ENCODE peak calls at places on chromosomes 12 and 14, in four cellular contexts. One of them, this sample, is unnamed.

GRCh38 chr14:60724080-60724618 is at the start of gene SIX4:
- DNase-seq in endodermal cell: peak; percentile 95
- DNase-seq in ureter: peak; percentile 80
- DNase-seq in activated CD4-positive, alpha-beta T cell treated with anti-CD3 and anti-CD28 coated beads for 36 hours: peak; percentile 47
- DNase-seq in this sample: peak; percentile 79

GRCh38 chr12:26863515-26863914 is 30.5 kb upstream of the ITPR2 start:
- DNase-seq in activated CD4-positive, alpha-beta T cell treated with anti-CD3 and anti-CD28 coated beads for 36 hours: peak; percentile 34
- DNase-seq in ureter: no peak
- DNase-seq in endodermal cell: no peak
- DNase-seq in this sample: no peak

GRCh38 chr12:93526786-93527428 is 45.6 kb upstream of the SOCS2 start:
- DNase-seq in activated CD4-positive, alpha-beta T cell treated with anti-CD3 and anti-CD28 coated beads for 36 hours: no peak
- DNase-seq in ureter: no peak
- DNase-seq in endodermal cell: peak; percentile 29
- DNase-seq in this sample: no peak

GRCh38 chr12:19316420-19316819 is 122.9 kb upstream of the AEBP2 start:
- DNase-seq in activated CD4-positive, alpha-beta T cell treated with anti-CD3 and anti-CD28 coated beads for 36 hours: peak; percentile 10
- DNase-seq in endodermal cell: no peak
- DNase-seq in ureter: no peak
- DNase-seq in this sample: no peak

GRCh38 chr14:61470261-61470953 is 149.0 kb downstream of the PRKCH start:
- DNase-seq in ureter: no peak
- DNase-seq in activated CD4-positive, alpha-beta T cell treated with anti-CD3 and anti-CD28 coated beads for 36 hours: no peak
- DNase-seq in endodermal cell: peak; percentile 60
- DNase-seq in this sample: no peak

GRCh38 chr12:131896080-131896810 is 1.8 kb downstream of the ULK1 start:
- DNase-seq in activated CD4-positive, alpha-beta T cell treated with anti-CD3 and anti-CD28 coated beads for 36 hours: peak; percentile 84
- DNase-seq in ureter: peak; percentile 90
- DNase-seq in endodermal cell: peak; percentile 99
- DNase-seq in this sample: peak; percentile 96

GRCh38 chr12:41932470-41932991 is 212.1 kb downstream of the GXYLT1 start:
- DNase-seq in ureter: peak; percentile 59
- DNase-seq in endodermal cell: peak; percentile 89
- DNase-seq in activated CD4-positive, alpha-beta T cell treated with anti-CD3 and anti-CD28 coated beads for 36 hours: peak; percentile 29
- DNase-seq in this sample: peak; percentile 93

GRCh38 chr14:95522116-95522515 is 5.7 kb upstream of the SYNE3 start:
- DNase-seq in endodermal cell: no peak
- DNase-seq in activated CD4-positive, alpha-beta T cell treated with anti-CD3 and anti-CD28 coated beads for 36 hours: no peak
- DNase-seq in ureter: no peak
- DNase-seq in this sample: no peak

GRCh38 chr12:107522692-107523477 is 162.7 kb upstream of the PWP1 start:
- DNase-seq in activated CD4-positive, alpha-beta T cell treated with anti-CD3 and anti-CD28 coated beads for 36 hours: no peak
- DNase-seq in endodermal cell: peak; percentile 88
- DNase-seq in ureter: no peak
- DNase-seq in this sample: no peak

GRCh38 chr12:60752589-60752988 is 1156.8 kb downstream of the SLC16A7 start:
- DNase-seq in endodermal cell: no peak
- DNase-seq in activated CD4-positive, alpha-beta T cell treated with anti-CD3 and anti-CD28 coated beads for 36 hours: no peak
- DNase-seq in ureter: no peak
- DNase-seq in this sample: no peak

GRCh38 chr14:104426771-104427125 is 152.8 kb upstream of the C14orf180 start:
- DNase-seq in ureter: no peak
- DNase-seq in activated CD4-positive, alpha-beta T cell treated with anti-CD3 and anti-CD28 coated beads for 36 hours: no peak
- DNase-seq in endodermal cell: peak; percentile 35
- DNase-seq in this sample: no peak

GRCh38 chr12:64222011-64222765 is at the start of gene KICS2:
- DNase-seq in endodermal cell: peak; percentile 98
- DNase-seq in activated CD4-positive, alpha-beta T cell treated with anti-CD3 and anti-CD28 coated beads for 36 hours: peak; percentile 95
- DNase-seq in ureter: peak; percentile 94
- DNase-seq in this sample: peak; percentile 97

GRCh38 chr12:53070901-53071492 is 8.2 kb downstream of the SPRYD3 start:
- DNase-seq in activated CD4-positive, alpha-beta T cell treated with anti-CD3 and anti-CD28 coated beads for 36 hours: no peak
- DNase-seq in ureter: no peak
- DNase-seq in endodermal cell: peak; percentile 77
- DNase-seq in this sample: peak; percentile 74

GRCh38 chr14:88384653-88385205 is 728 bp upstream of the SPATA7 start:
- DNase-seq in ureter: no peak
- DNase-seq in endodermal cell: no peak
- DNase-seq in activated CD4-positive, alpha-beta T cell treated with anti-CD3 and anti-CD28 coated beads for 36 hours: no peak
- DNase-seq in this sample: no peak

GRCh38 chr12:89117448-89118034 is 234.8 kb downstream of the DUSP6 start:
- DNase-seq in activated CD4-positive, alpha-beta T cell treated with anti-CD3 and anti-CD28 coated beads for 36 hours: no peak
- DNase-seq in endodermal cell: no peak
- DNase-seq in ureter: peak; percentile 79
- DNase-seq in this sample: no peak

GRCh38 chr12:130969223-130969622 is 15.5 kb downstream of the ADGRD1 start:
- DNase-seq in ureter: no peak
- DNase-seq in activated CD4-positive, alpha-beta T cell treated with anti-CD3 and anti-CD28 coated beads for 36 hours: no peak
- DNase-seq in endodermal cell: no peak
- DNase-seq in this sample: no peak

GRCh38 chr12:6867407-6868210 is at the start of gene TPI1:
- DNase-seq in endodermal cell: peak; percentile 96
- DNase-seq in ureter: peak; percentile 92
- DNase-seq in activated CD4-positive, alpha-beta T cell treated with anti-CD3 and anti-CD28 coated beads for 36 hours: peak; percentile 91
- DNase-seq in this sample: peak; percentile 95

GRCh38 chr12:30988887-30989286 is 62.3 kb downstream of the TSPAN11 start:
- DNase-seq in activated CD4-positive, alpha-beta T cell treated with anti-CD3 and anti-CD28 coated beads for 36 hours: no peak
- DNase-seq in ureter: no peak
- DNase-seq in endodermal cell: no peak
- DNase-seq in this sample: no peak

This sample was measured in cardiac septum.